ENCODE peak calls at places on chromosomes 12 and 14, in nine cellular contexts. One of them, this sample, is unnamed.

GRCh38 chr14:49310298-49310697 is 275.9 kb downstream of the RPS29 start:
- DNase-seq in progenitor cell of endocrine pancreas: no peak
- DNase-seq in HFFc6: no peak
- DNase-seq in astrocyte of the spinal cord: no peak
- DNase-seq in dorsolateral prefrontal cortex: no peak
- DNase-seq in A549: no peak
- DNase-seq in GM13976: no peak
- DNase-seq in heart right ventricle: no peak
- DNase-seq in omental fat pad: no peak
- DNase-seq in this sample: no peak

GRCh38 chr14:38389666-38390065 is 133.8 kb upstream of the CLEC14A start:
- DNase-seq in progenitor cell of endocrine pancreas: no peak
- DNase-seq in HFFc6: peak
- DNase-seq in astrocyte of the spinal cord: no peak
- DNase-seq in dorsolateral prefrontal cortex: no peak
- DNase-seq in A549: no peak
- DNase-seq in GM13976: no peak
- DNase-seq in heart right ventricle: no peak
- DNase-seq in omental fat pad: no peak
- DNase-seq in this sample: no peak

GRCh38 chr14:33010495-33010894 is 71.8 kb downstream of the NPAS3 start:
- DNase-seq in progenitor cell of endocrine pancreas: no peak
- DNase-seq in HFFc6: no peak
- DNase-seq in astrocyte of the spinal cord: no peak
- DNase-seq in dorsolateral prefrontal cortex: no peak
- DNase-seq in A549: no peak
- DNase-seq in GM13976: no peak
- DNase-seq in heart right ventricle: no peak
- DNase-seq in omental fat pad: no peak
- DNase-seq in this sample: no peak

GRCh38 chr12:26121841-26122680 is 2.8 kb downstream of the BHLHE41 start:
- DNase-seq in progenitor cell of endocrine pancreas: peak
- DNase-seq in HFFc6: no peak
- DNase-seq in astrocyte of the spinal cord: no peak
- DNase-seq in dorsolateral prefrontal cortex: no peak
- DNase-seq in A549: no peak
- DNase-seq in GM13976: peak
- DNase-seq in heart right ventricle: no peak
- DNase-seq in omental fat pad: no peak
- DNase-seq in this sample: no peak

GRCh38 chr12:80636832-80637231 is 70.6 kb upstream of the MYF6 start:
- DNase-seq in progenitor cell of endocrine pancreas: no peak
- DNase-seq in HFFc6: no peak
- DNase-seq in astrocyte of the spinal cord: peak
- DNase-seq in dorsolateral prefrontal cortex: no peak
- DNase-seq in A549: no peak
- DNase-seq in GM13976: no peak
- DNase-seq in heart right ventricle: no peak
- DNase-seq in omental fat pad: no peak
- DNase-seq in this sample: no peak

GRCh38 chr14:30656190-30656632 is 34.1 kb downstream of the SCFD1 start:
- DNase-seq in progenitor cell of endocrine pancreas: no peak
- DNase-seq in HFFc6: peak
- DNase-seq in astrocyte of the spinal cord: peak
- DNase-seq in dorsolateral prefrontal cortex: no peak
- DNase-seq in A549: peak
- DNase-seq in GM13976: no peak
- DNase-seq in heart right ventricle: peak
- DNase-seq in omental fat pad: no peak
- DNase-seq in this sample: no peak

GRCh38 chr14:103008768-103009342 is 48.5 kb downstream of the CDC42BPB start:
- DNase-seq in progenitor cell of endocrine pancreas: no peak
- DNase-seq in HFFc6: peak
- DNase-seq in astrocyte of the spinal cord: peak
- DNase-seq in dorsolateral prefrontal cortex: no peak
- DNase-seq in A549: no peak
- DNase-seq in GM13976: no peak
- DNase-seq in heart right ventricle: no peak
- DNase-seq in omental fat pad: no peak
- DNase-seq in this sample: no peak

GRCh38 chr12:122888232-122888752 is 7.6 kb downstream of the VPS37B start:
- DNase-seq in progenitor cell of endocrine pancreas: no peak
- DNase-seq in HFFc6: no peak
- DNase-seq in astrocyte of the spinal cord: peak
- DNase-seq in dorsolateral prefrontal cortex: no peak
- DNase-seq in A549: peak
- DNase-seq in GM13976: peak
- DNase-seq in heart right ventricle: no peak
- DNase-seq in omental fat pad: no peak
- DNase-seq in this sample: peak

GRCh38 chr12:59823535-59823934 is 227.7 kb downstream of the SLC16A7 start:
- DNase-seq in progenitor cell of endocrine pancreas: no peak
- DNase-seq in HFFc6: peak
- DNase-seq in astrocyte of the spinal cord: no peak
- DNase-seq in dorsolateral prefrontal cortex: no peak
- DNase-seq in A549: no peak
- DNase-seq in GM13976: no peak
- DNase-seq in heart right ventricle: no peak
- DNase-seq in omental fat pad: no peak
- DNase-seq in this sample: no peak

GRCh38 chr12:92928431-92928961 is 599 bp downstream of the EEA1 start:
- DNase-seq in progenitor cell of endocrine pancreas: no peak
- DNase-seq in HFFc6: no peak
- DNase-seq in astrocyte of the spinal cord: no peak
- DNase-seq in dorsolateral prefrontal cortex: peak
- DNase-seq in A549: peak
- DNase-seq in GM13976: peak
- DNase-seq in heart right ventricle: peak
- DNase-seq in omental fat pad: peak
- DNase-seq in this sample: no peak

GRCh38 chr12:70007687-70008086 is 182.7 kb downstream of the MYRFL start:
- DNase-seq in progenitor cell of endocrine pancreas: no peak
- DNase-seq in HFFc6: no peak
- DNase-seq in astrocyte of the spinal cord: no peak
- DNase-seq in dorsolateral prefrontal cortex: no peak
- DNase-seq in A549: no peak
- DNase-seq in GM13976: no peak
- DNase-seq in heart right ventricle: no peak
- DNase-seq in omental fat pad: no peak
- DNase-seq in this sample: no peak

GRCh38 chr14:77883479-77884238 is 83.8 kb downstream of the ADCK1 start:
- DNase-seq in progenitor cell of endocrine pancreas: no peak
- DNase-seq in HFFc6: no peak
- DNase-seq in astrocyte of the spinal cord: no peak
- DNase-seq in dorsolateral prefrontal cortex: no peak
- DNase-seq in A549: peak
- DNase-seq in GM13976: no peak
- DNase-seq in heart right ventricle: no peak
- DNase-seq in omental fat pad: no peak
- DNase-seq in this sample: no peak

GRCh38 chr12:75872762-75873161 is 158.8 kb downstream of the PHLDA1 start:
- DNase-seq in progenitor cell of endocrine pancreas: no peak
- DNase-seq in HFFc6: no peak
- DNase-seq in astrocyte of the spinal cord: no peak
- DNase-seq in dorsolateral prefrontal cortex: no peak
- DNase-seq in A549: no peak
- DNase-seq in GM13976: no peak
- DNase-seq in heart right ventricle: no peak
- DNase-seq in omental fat pad: no peak
- DNase-seq in this sample: no peak

GRCh38 chr12:62698701-62699101 is 232.1 kb downstream of the MON2 start:
- DNase-seq in progenitor cell of endocrine pancreas: no peak
- DNase-seq in HFFc6: peak
- DNase-seq in astrocyte of the spinal cord: peak
- DNase-seq in dorsolateral prefrontal cortex: no peak
- DNase-seq in A549: no peak
- DNase-seq in GM13976: no peak
- DNase-seq in heart right ventricle: no peak
- DNase-seq in omental fat pad: no peak
- DNase-seq in this sample: no peak

GRCh38 chr12:54017027-54017788 is 8.4 kb downstream of the HOXC8 start:
- DNase-seq in progenitor cell of endocrine pancreas: no peak
- DNase-seq in HFFc6: no peak
- DNase-seq in astrocyte of the spinal cord: no peak
- DNase-seq in dorsolateral prefrontal cortex: no peak
- DNase-seq in A549: peak
- DNase-seq in GM13976: no peak
- DNase-seq in heart right ventricle: no peak
- DNase-seq in omental fat pad: no peak
- DNase-seq in this sample: no peak

GRCh38 chr14:73833530-73834257 is 17.9 kb upstream of the PTGR2 start:
- DNase-seq in progenitor cell of endocrine pancreas: no peak
- DNase-seq in HFFc6: no peak
- DNase-seq in astrocyte of the spinal cord: peak
- DNase-seq in dorsolateral prefrontal cortex: no peak
- DNase-seq in A549: peak
- DNase-seq in GM13976: no peak
- DNase-seq in heart right ventricle: peak
- DNase-seq in omental fat pad: no peak
- DNase-seq in this sample: peak

GRCh38 chr14:51609987-51610283 is 41.8 kb upstream of the FRMD6 start:
- DNase-seq in progenitor cell of endocrine pancreas: no peak
- DNase-seq in HFFc6: peak
- DNase-seq in astrocyte of the spinal cord: peak
- DNase-seq in dorsolateral prefrontal cortex: no peak
- DNase-seq in A549: peak
- DNase-seq in GM13976: no peak
- DNase-seq in heart right ventricle: no peak
- DNase-seq in omental fat pad: no peak
- DNase-seq in this sample: no peak

GRCh38 chr12:113097716-113098427 is 37.7 kb downstream of the RASAL1 start:
- DNase-seq in progenitor cell of endocrine pancreas: no peak
- DNase-seq in HFFc6: no peak
- DNase-seq in astrocyte of the spinal cord: peak
- DNase-seq in dorsolateral prefrontal cortex: peak
- DNase-seq in A549: no peak
- DNase-seq in GM13976: no peak
- DNase-seq in heart right ventricle: peak
- DNase-seq in omental fat pad: no peak
- DNase-seq in this sample: no peak

GRCh38 chr14:78448483-78449094 is 278.4 kb downstream of the NRXN3 start:
- DNase-seq in progenitor cell of endocrine pancreas: peak
- DNase-seq in HFFc6: peak
- DNase-seq in astrocyte of the spinal cord: peak
- DNase-seq in dorsolateral prefrontal cortex: peak
- DNase-seq in A549: peak
- DNase-seq in GM13976: peak
- DNase-seq in heart right ventricle: peak
- DNase-seq in omental fat pad: peak
- DNase-seq in this sample: no peak

GRCh38 chr12:19323768-19324167 is 115.5 kb upstream of the AEBP2 start:
- DNase-seq in progenitor cell of endocrine pancreas: no peak
- DNase-seq in HFFc6: no peak
- DNase-seq in astrocyte of the spinal cord: no peak
- DNase-seq in dorsolateral prefrontal cortex: no peak
- DNase-seq in A549: no peak
- DNase-seq in GM13976: no peak
- DNase-seq in heart right ventricle: no peak
- DNase-seq in omental fat pad: no peak
- DNase-seq in this sample: no peak

GRCh38 chr12:51361419-51362016 is 15.0 kb upstream of the CELA1 start:
- DNase-seq in progenitor cell of endocrine pancreas: no peak
- DNase-seq in HFFc6: no peak
- DNase-seq in astrocyte of the spinal cord: no peak
- DNase-seq in dorsolateral prefrontal cortex: no peak
- DNase-seq in A549: no peak
- DNase-seq in GM13976: no peak
- DNase-seq in heart right ventricle: no peak
- DNase-seq in omental fat pad: no peak
- DNase-seq in this sample: no peak
- TF ChIP-seq CTCF in progenitor cell of endocrine pancreas: no peak
- TF ChIP-seq CTCF in HFFc6: no peak
- TF ChIP-seq CTCF in astrocyte of the spinal cord: peak
- TF ChIP-seq CTCF in dorsolateral prefrontal cortex: peak
- TF ChIP-seq CTCF in A549: no peak
- TF ChIP-seq CTCF in GM13976: no peak
- TF ChIP-seq CTCF in heart right ventricle: peak
- TF ChIP-seq CTCF in omental fat pad: no peak
- TF ChIP-seq CTCF in this sample: no peak

DNA sequence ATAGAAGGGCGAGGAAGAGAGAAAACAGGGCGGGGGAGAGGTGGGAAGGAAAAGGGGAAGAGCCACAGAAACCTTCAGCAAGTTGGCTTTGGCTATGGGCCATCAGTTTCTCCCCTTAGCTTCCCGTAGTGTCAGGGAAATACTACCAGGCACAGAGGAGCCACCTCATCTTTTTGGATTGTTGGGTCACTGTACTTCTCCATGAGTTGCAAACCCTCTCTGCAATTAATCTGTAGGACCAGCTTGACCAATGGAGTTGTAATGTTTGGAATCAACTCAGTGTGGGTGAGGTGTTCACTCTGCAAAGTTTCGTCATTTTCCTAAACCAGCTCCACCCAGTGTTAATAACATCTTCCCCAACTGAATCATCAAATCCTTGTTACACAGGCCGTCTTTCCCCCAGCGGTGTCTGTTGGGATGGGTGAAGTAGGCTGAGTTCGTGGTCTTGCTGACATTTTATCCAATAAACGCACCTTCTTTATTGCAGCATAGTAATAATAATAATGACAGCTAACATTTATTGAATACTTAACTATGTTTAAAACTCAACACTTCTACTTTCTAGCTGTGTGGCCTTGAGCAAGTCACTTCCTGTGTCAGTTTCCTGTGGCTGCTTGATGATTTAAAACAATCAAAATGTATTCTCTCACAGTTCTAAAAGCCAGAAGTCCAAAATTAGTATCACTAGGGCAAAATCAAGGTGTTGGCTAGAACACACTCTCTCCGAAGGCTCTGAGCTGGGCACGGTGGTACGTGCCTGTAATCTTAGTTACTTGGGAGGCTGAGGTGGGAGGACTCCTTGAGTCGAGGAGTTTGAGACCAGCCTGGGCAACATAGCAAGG is 8.1 kb upstream of the GLTP start:
- DNase-seq in progenitor cell of endocrine pancreas: no peak
- DNase-seq in HFFc6: peak
- DNase-seq in astrocyte of the spinal cord: peak
- DNase-seq in dorsolateral prefrontal cortex: no peak
- DNase-seq in A549: peak
- DNase-seq in GM13976: no peak
- DNase-seq in heart right ventricle: no peak
- DNase-seq in omental fat pad: no peak
- DNase-seq in this sample: no peak
- TF ChIP-seq CTCF in progenitor cell of endocrine pancreas: no peak
- TF ChIP-seq CTCF in HFFc6: peak
- TF ChIP-seq CTCF in astrocyte of the spinal cord: no peak
- TF ChIP-seq CTCF in dorsolateral prefrontal cortex: no peak
- TF ChIP-seq CTCF in A549: no peak
- TF ChIP-seq CTCF in GM13976: no peak
- TF ChIP-seq CTCF in heart right ventricle: no peak
- TF ChIP-seq CTCF in omental fat pad: no peak
- TF ChIP-seq CTCF in this sample: no peak

GRCh38 chr14:21395450-21395849 is 11.6 kb upstream of the SUPT16H start:
- DNase-seq in progenitor cell of endocrine pancreas: no peak
- DNase-seq in HFFc6: no peak
- DNase-seq in astrocyte of the spinal cord: no peak
- DNase-seq in dorsolateral prefrontal cortex: no peak
- DNase-seq in A549: no peak
- DNase-seq in GM13976: no peak
- DNase-seq in heart right ventricle: no peak
- DNase-seq in omental fat pad: no peak
- DNase-seq in this sample: no peak
- TF ChIP-seq CTCF in progenitor cell of endocrine pancreas: no peak
- TF ChIP-seq CTCF in HFFc6: peak
- TF ChIP-seq CTCF in astrocyte of the spinal cord: no peak
- TF ChIP-seq CTCF in dorsolateral prefrontal cortex: no peak
- TF ChIP-seq CTCF in A549: peak
- TF ChIP-seq CTCF in GM13976: no peak
- TF ChIP-seq CTCF in heart right ventricle: no peak
- TF ChIP-seq CTCF in omental fat pad: no peak
- TF ChIP-seq CTCF in this sample: no peak

GRCh38 chr14:23078692-23079116 is 16.2 kb downstream of the ACIN1 start:
- DNase-seq in progenitor cell of endocrine pancreas: no peak
- DNase-seq in HFFc6: peak
- DNase-seq in astrocyte of the spinal cord: peak
- DNase-seq in dorsolateral prefrontal cortex: no peak
- DNase-seq in A549: peak
- DNase-seq in GM13976: no peak
- DNase-seq in heart right ventricle: no peak
- DNase-seq in omental fat pad: peak
- DNase-seq in this sample: peak
- TF ChIP-seq CTCF in progenitor cell of endocrine pancreas: no peak
- TF ChIP-seq CTCF in HFFc6: no peak
- TF ChIP-seq CTCF in astrocyte of the spinal cord: no peak
- TF ChIP-seq CTCF in dorsolateral prefrontal cortex: no peak
- TF ChIP-seq CTCF in A549: no peak
- TF ChIP-seq CTCF in GM13976: no peak
- TF ChIP-seq CTCF in heart right ventricle: no peak
- TF ChIP-seq CTCF in omental fat pad: no peak
- TF ChIP-seq CTCF in this sample: peak